ENCODE peak calls at places on chromosomes 2 and 18, in six cellular contexts. X is adrenal gland, G is A549, P is stomach, R is lower leg skin, Y is HCT116. C is an unnamed sample.

GRCh38 chr2:160427629-160428424 is 65.8 kb downstream of the RBMS1 start:
- DNase-seq in X (no peak), G (no peak), P (no peak), R (no peak), Y (no peak), C (no peak)

GRCh38 chr2:66428986-66429612 is 5.8 kb upstream of the MEIS1 start:
- DNase-seq in X (no peak), G (peak), P (no peak), R (no peak), Y (peak), C (peak)

GRCh38 chr2:126779286-126779605 is 119.4 kb upstream of the TEX51 start:
- DNase-seq in X (no peak), G (no peak), P (no peak), R (no peak), Y (no peak), C (no peak)

GRCh38 chr2:48747319-48747718 is 8.2 kb downstream of the LHCGR start:
- DNase-seq in X (no peak), G (no peak), P (no peak), R (no peak), Y (no peak), C (no peak)

GRCh38 chr18:79884296-79884962 is 67.0 kb downstream of the SLC66A2 start:
- DNase-seq in X (no peak), G (no peak), P (no peak), R (no peak), Y (no peak), C (no peak)

GRCh38 chr2:46171996-46172546 is 125.1 kb upstream of the EPAS1 start:
- DNase-seq in X (no peak), G (no peak), P (no peak), R (no peak), Y (peak), C (no peak)

GRCh38 chr18:36761186-36761698 is 67.6 kb downstream of the TPGS2 start:
- DNase-seq in X (no peak), G (no peak), P (no peak), R (no peak), Y (no peak), C (no peak)

GRCh38 chr2:214593723-214594122 is 182.9 kb downstream of the VWC2L start:
- DNase-seq in X (no peak), G (no peak), P (no peak), R (no peak), Y (peak), C (peak)

GRCh38 chr2:60554649-60555065 is 1.2 kb upstream of the BCL11A start:
- DNase-seq in X (no peak), G (no peak), P (no peak), R (no peak), Y (no peak), C (peak)

GRCh38 chr2:59282374-59283057 is 1041.4 kb upstream of the FANCL start:
- DNase-seq in X (peak), G (no peak), P (no peak), R (no peak), Y (no peak), C (no peak)

GRCh38 chr2:225076125-225076524 is 33.9 kb upstream of the DOCK10 start:
- DNase-seq in X (no peak), G (no peak), P (no peak), R (no peak), Y (no peak), C (no peak)

GRCh38 chr2:111624401-111625156 is 259.4 kb downstream of the ANAPC1 start:
- DNase-seq in X (no peak), G (no peak), P (no peak), R (no peak), Y (no peak), C (no peak)

GRCh38 chr2:112996635-112997034 is 8.6 kb upstream of the IL36A start:
- DNase-seq in X (no peak), G (no peak), P (no peak), R (no peak), Y (no peak), C (no peak)

GRCh38 chr2:113324684-113325160 is 46.0 kb upstream of the PAX8 start:
- DNase-seq in X (peak), G (peak), P (peak), R (no peak), Y (peak), C (peak)

GRCh38 chr18:9437049-9437448 is 38.3 kb upstream of the RALBP1 start:
- DNase-seq in X (no peak), G (no peak), P (no peak), R (no peak), Y (no peak), C (no peak)

GRCh38 chr2:152222975-152223638 is 47.5 kb upstream of the STAM2 start:
- DNase-seq in X (peak), G (no peak), P (peak), R (peak), Y (no peak), C (no peak)

GRCh38 chr2:168961450-168962229 is 60.5 kb downstream of the G6PC2 start:
- DNase-seq in X (peak), G (peak), P (no peak), R (peak), Y (peak), C (peak)

GRCh38 chr2:8594731-8595427 is 87.0 kb upstream of the ID2 start:
- DNase-seq in X (no peak), G (no peak), P (no peak), R (no peak), Y (no peak), C (no peak)

GRCh38 chr2:206535587-206535986 is 92.3 kb downstream of the ADAM23 start:
- DNase-seq in X (no peak), G (no peak), P (no peak), R (no peak), Y (no peak), C (no peak)

GRCh38 chr18:48929951-48930713 is 20.6 kb downstream of the SMAD7 start:
- DNase-seq in X (no peak), G (peak), P (peak), R (no peak), Y (no peak), C (no peak)

GRCh38 chr2:225668606-225669266 is 269.2 kb downstream of the NYAP2 start:
- DNase-seq in X (peak), G (peak), P (no peak), R (peak), Y (peak), C (peak)

GRCh38 chr2:235923859-235924674 is 244.1 kb downstream of the GBX2 start:
- DNase-seq in X (no peak), G (no peak), P (no peak), R (no peak), Y (no peak), C (no peak)

GRCh38 chr2:138359532-138359931 is 142.0 kb upstream of the SPOPL start:
- DNase-seq in X (no peak), G (no peak), P (no peak), R (no peak), Y (no peak), C (no peak)

GRCh38 chr2:100383954-100384353 is 33.5 kb downstream of the CHST10 start:
- DNase-seq in X (no peak), G (no peak), P (no peak), R (no peak), Y (no peak), C (no peak)

GRCh38 chr2:220178991-220179695 is 551.7 kb downstream of the SLC4A3 start:
- DNase-seq in X (no peak), G (no peak), P (no peak), R (no peak), Y (no peak), C (no peak)

GRCh38 chr2:177169810-177170514 is 42.6 kb upstream of the HNRNPA3 start:
- DNase-seq in X (no peak), G (no peak), P (no peak), R (peak), Y (no peak), C (no peak)

GRCh38 chr2:175769200-175769599 is 232.9 kb downstream of the LNPK start:
- DNase-seq in X (no peak), G (no peak), P (no peak), R (no peak), Y (no peak), C (no peak)

GRCh38 chr2:41903746-41904145 is 144.1 kb upstream of the PKDCC start:
- DNase-seq in X (no peak), G (no peak), P (no peak), R (no peak), Y (no peak), C (no peak)

GRCh38 chr2:172516299-172516698 is 39.6 kb upstream of the PDK1 start:
- DNase-seq in X (no peak), G (no peak), P (no peak), R (no peak), Y (no peak), C (no peak)

GRCh38 chr2:238847432-238847801 is 468 bp upstream of the TWIST2 start:
- DNase-seq in X (no peak), G (no peak), P (no peak), R (no peak), Y (no peak), C (no peak)

DNA sequence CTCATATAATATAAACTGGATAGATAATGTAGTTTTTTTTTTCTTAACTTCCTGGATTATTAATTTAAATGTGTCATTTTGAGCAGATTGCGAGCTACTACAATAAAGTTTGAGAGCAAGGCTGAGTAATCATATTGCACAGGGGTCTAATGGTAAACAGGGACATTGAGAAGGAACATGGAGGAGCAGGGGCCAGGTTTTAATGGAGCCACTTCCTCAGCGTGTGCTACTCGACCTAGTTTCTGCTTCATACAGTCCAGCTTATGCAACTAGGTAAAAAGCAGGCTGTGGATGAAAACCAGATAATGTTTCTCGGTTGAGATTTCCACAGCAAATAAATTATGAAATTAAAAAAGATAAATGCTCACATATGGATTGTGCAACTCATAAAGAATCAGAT is 1915.7 kb upstream of the CELF4 start:
- DNase-seq in X (no peak), G (no peak), P (no peak), R (no peak), Y (no peak), C (no peak)
- TF ChIP-seq POLR2A in X (no peak), G (no peak), P (no peak), R (no peak), Y (no peak), C (no peak)

GRCh38 chr2:216803803-216804202 is 56.1 kb downstream of the TNP1 start:
- DNase-seq in X (no peak), G (no peak), P (no peak), R (no peak), Y (no peak), C (no peak)

GRCh38 chr2:216810399-216811160 is 49.3 kb downstream of the TNP1 start:
- DNase-seq in X (no peak), G (no peak), P (no peak), R (no peak), Y (no peak), C (no peak)

GRCh38 chr2:216804357-216805350 is 55.2 kb downstream of the TNP1 start:
- DNase-seq in X (no peak), G (no peak), P (no peak), R (peak), Y (no peak), C (no peak)

GRCh38 chr2:216808805-216809425 is 50.9 kb downstream of the TNP1 start:
- DNase-seq in X (no peak), G (no peak), P (no peak), R (no peak), Y (no peak), C (no peak)

GRCh38 chr2:216807861-216808272 is 52.0 kb downstream of the TNP1 start:
- DNase-seq in X (no peak), G (no peak), P (peak), R (no peak), Y (no peak), C (no peak)
- TF ChIP-seq POLR2A in X (no peak), G (no peak), P (no peak), R (no peak), Y (no peak), C (no peak)

DNA sequence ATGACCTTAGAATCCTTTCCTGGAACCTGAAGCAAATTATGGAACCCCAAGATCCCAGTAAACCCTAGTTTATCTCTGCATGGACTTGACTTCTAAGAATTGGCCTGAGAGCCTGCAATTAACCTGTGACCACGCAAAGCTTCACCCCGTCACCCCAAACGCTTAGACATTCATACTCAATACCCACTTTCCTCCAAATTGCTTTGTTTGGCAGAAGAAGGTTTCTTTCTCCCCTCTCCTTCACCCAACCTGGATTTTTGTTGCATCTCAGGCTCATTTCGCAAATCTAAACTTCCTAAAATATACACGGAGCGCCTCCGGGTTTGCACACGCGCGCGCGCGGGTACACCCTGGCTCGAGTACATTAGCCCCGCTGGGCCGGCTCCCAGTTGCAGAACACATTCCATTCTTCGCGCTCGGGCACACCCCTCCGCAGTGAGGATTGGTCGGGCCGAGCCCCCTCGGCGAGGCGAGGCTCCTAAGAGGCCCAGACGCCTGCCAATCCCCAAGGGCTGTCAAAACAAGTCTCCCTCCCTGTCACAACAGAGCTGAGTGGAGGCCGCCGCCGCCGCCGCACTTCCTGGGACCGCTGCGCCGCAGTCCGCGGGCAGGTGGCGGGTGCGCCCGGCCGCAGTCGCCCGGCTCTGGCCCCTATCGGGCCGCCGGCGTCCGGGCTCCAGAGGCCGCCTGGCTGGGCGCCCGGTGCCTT is at the start of gene PLCL1:
- DNase-seq in X (peak), G (peak), P (peak), R (peak), Y (peak), C (peak)
- TF ChIP-seq POLR2A in X (no peak), G (no peak), P (no peak), R (no peak), Y (no peak), C (no peak)

GRCh38 chr2:98501896-98502295 is 57.2 kb downstream of the INPP4A start:
- DNase-seq in X (no peak), G (no peak), P (no peak), R (no peak), Y (no peak), C (no peak)
- TF ChIP-seq POLR2A in X (no peak), G (no peak), P (no peak), R (no peak), Y (no peak), C (no peak)

GRCh38 chr18:61980355-61980754 is 87.5 kb upstream of the RNF152 start:
- DNase-seq in X (no peak), G (no peak), P (no peak), R (no peak), Y (no peak), C (no peak)
- TF ChIP-seq POLR2A in X (no peak), G (no peak), P (no peak), R (no peak), Y (no peak), C (no peak)

C was measured in H54.